ENCODE peak calls at places on chromosome 17, in eight cellular contexts. S is Panc1, F is uterus, V is stomach, G is tibial artery, M is H9, W is fibroblast of lung, O is upper lobe of right lung. E is an unnamed sample.

GRCh38 chr17:81403040-81403467 is 7.8 kb downstream of the BAHCC1 start:
- DNase-seq in W (no peak), S (no peak), F (no peak), G (no peak), O (no peak), V (no peak), M (no peak), E (no peak)

GRCh38 chr17:17685775-17686291 is 4.6 kb downstream of the RAI1 start:
- DNase-seq in F (no peak), W (peak; percentile 75), O (peak; percentile 83), G (no peak), S (no peak), V (peak; percentile 81), M (peak; percentile 63), E (no peak)

GRCh38 chr17:81397314-81398169 is 2.3 kb downstream of the BAHCC1 start:
- DNase-seq in V (peak; percentile 74), M (peak; percentile 88), S (no peak), O (no peak), W (peak; percentile 75), G (no peak), F (no peak), E (no peak)

GRCh38 chr17:60102632-60103047 is 23.9 kb upstream of the HEATR6 start:
- DNase-seq in M (no peak), F (no peak), V (no peak), G (no peak), W (peak; percentile 76), S (no peak), O (peak; percentile 73), E (no peak)

GRCh38 chr17:75319818-75320691 is 30.8 kb upstream of the SLC25A19 start:
- DNase-seq in G (no peak), V (no peak), F (no peak), O (no peak), W (peak; percentile 15), S (no peak), M (no peak), E (no peak)

GRCh38 chr17:19369846-19370492 is 7.4 kb upstream of the B9D1 start:
- DNase-seq in M (no peak), O (no peak), G (no peak), S (no peak), W (no peak), V (no peak), F (peak; percentile 13), E (no peak)

GRCh38 chr17:48732688-48733629 is 4.4 kb upstream of the HOXB13 start:
- DNase-seq in F (no peak), W (no peak), M (peak; percentile 82), S (no peak), G (peak; percentile 53), O (peak; percentile 54), V (no peak), E (no peak)

GRCh38 chr17:49703557-49704277 is 4.0 kb downstream of the SLC35B1 start:
- DNase-seq in S (peak; percentile 18), V (no peak), F (no peak), W (peak; percentile 49), G (no peak), M (peak; percentile 54), O (no peak), E (no peak)

GRCh38 chr17:71633391-71633849 is 487.4 kb upstream of the SOX9 start:
- DNase-seq in M (no peak), V (no peak), G (no peak), S (peak; percentile 56), O (no peak), F (no peak), W (peak; percentile 64), E (no peak)

GRCh38 chr17:27315322-27315721 is 21.4 kb downstream of the WSB1 start:
- DNase-seq in O (peak; percentile 77), S (no peak), W (peak; percentile 94), V (peak; percentile 67), M (peak; percentile 18), F (peak; percentile 84), G (peak; percentile 96), E (peak; percentile 92)

GRCh38 chr17:27848941-27849340 is 44.2 kb downstream of the LYRM9 start:
- DNase-seq in W (no peak), M (no peak), O (no peak), V (no peak), F (no peak), G (no peak), S (no peak), E (no peak)

GRCh38 chr17:39927928-39928867 is 666 bp downstream of the LRRC3C start:
- DNase-seq in M (peak; percentile 89), F (peak; percentile 65), O (peak; percentile 82), W (no peak), G (peak; percentile 82), S (no peak), V (peak; percentile 46), E (peak; percentile 61)

DNA sequence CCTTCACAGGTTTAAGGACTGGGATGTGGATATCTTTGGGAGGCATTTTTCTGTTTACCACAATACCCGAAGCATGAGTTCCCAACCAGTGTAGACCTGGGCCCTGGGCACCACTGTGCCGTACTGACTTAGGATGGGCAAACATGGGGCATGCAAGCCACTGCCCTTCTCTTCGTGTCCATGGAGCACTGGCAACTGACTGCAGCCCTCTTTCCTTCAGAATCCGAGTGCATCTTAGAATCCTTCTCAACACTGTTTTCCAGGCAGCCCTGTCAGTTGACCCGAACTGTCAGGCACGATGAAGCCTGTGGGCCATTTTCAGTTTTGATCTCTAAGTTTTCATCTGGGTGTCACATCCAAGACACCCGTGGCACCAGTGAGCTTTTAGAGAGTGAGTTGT is 59.2 kb downstream of the SHISA6 start:
- DNase-seq in M (no peak), F (no peak), V (no peak), S (no peak), G (no peak), W (no peak), O (no peak), E (peak; percentile 52)
- H3K9me3 ChIP-seq in M (no peaks in the 10 kb centered on the region), F (no peaks in the 10 kb centered on the region), V (no peaks in the 10 kb centered on the region), S (no peaks in the 10 kb centered on the region), G (no peaks in the 10 kb centered on the region), W (no peaks in the 10 kb centered on the region), O (no peaks in the 10 kb centered on the region), E (no peaks in the 10 kb centered on the region)

GRCh38 chr17:57393368-57393767 is 137.0 kb downstream of the MSI2 start:
- DNase-seq in G (no peak), F (no peak), V (no peak), S (no peak), W (no peak), M (no peak), O (no peak), E (no peak)

GRCh38 chr17:57394375-57394774 is 138.1 kb downstream of the MSI2 start:
- DNase-seq in O (no peak), V (no peak), W (no peak), S (no peak), G (no peak), F (no peak), M (no peak), E (no peak)

GRCh38 chr17:57389474-57389873 is 133.2 kb downstream of the MSI2 start:
- DNase-seq in V (no peak), O (no peak), G (no peak), M (no peak), F (no peak), S (no peak), W (no peak), E (no peak)

GRCh38 chr17:57391076-57391825 is 134.9 kb downstream of the MSI2 start:
- DNase-seq in W (no peak), F (no peak), M (no peak), G (peak; percentile 10), O (no peak), S (no peak), V (no peak), E (no peak)

GRCh38 chr17:57391857-57392256 is 135.5 kb downstream of the MSI2 start:
- DNase-seq in O (no peak), M (no peak), S (no peak), F (no peak), G (peak; percentile 28), V (no peak), W (no peak), E (no peak)
- H3K9me3 ChIP-seq in O (peaks cover 3% of the 10 kb centered on the region), M (peaks cover 4% of the 10 kb centered on the region), S (no peaks in the 10 kb centered on the region), F (peaks cover 13% of the 10 kb centered on the region), G (peaks cover 18% of the 10 kb centered on the region), V (peaks cover 5% of the 10 kb centered on the region), W (no peaks in the 10 kb centered on the region), E (no peaks in the 10 kb centered on the region)

GRCh38 chr17:29279397-29280070 is 14.4 kb downstream of the NUFIP2 start:
- DNase-seq in G (no peak), V (no peak), S (no peak), O (no peak), W (no peak), M (no peak), F (no peak), E (no peak)
- H3K9me3 ChIP-seq in G (no peaks in the 10 kb centered on the region), V (no peaks in the 10 kb centered on the region), S (no peaks in the 10 kb centered on the region), O (no peaks in the 10 kb centered on the region), W (no peaks in the 10 kb centered on the region), M (no peaks in the 10 kb centered on the region), F (no peaks in the 10 kb centered on the region), E (no peaks in the 10 kb centered on the region)

DNA sequence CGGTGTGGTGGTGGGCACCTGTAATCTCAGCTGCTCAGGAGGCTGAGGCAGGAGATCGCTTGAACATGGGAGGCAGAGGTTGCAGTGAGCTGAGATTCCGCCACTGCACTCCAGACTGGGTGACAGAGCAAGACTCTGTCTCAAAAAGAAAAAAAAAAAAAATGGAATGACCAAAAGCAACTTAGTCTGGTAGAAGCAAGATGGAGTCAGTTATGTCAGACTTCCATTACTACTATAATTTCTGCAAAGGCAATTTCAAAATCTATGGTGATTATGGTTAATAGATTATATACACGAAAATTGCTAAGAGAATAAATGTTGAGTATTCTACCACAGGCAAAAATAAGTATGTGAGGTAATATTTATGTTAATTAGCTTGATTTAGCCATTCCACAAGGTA is 32.3 kb downstream of the NOL11 start:
- DNase-seq in S (no peak), M (no peak), V (no peak), F (no peak), G (no peak), O (no peak), W (no peak), E (no peak)
- H3K9me3 ChIP-seq in S (no peaks in the 10 kb centered on the region), M (no peaks in the 10 kb centered on the region), V (no peaks in the 10 kb centered on the region), F (no peaks in the 10 kb centered on the region), G (no peaks in the 10 kb centered on the region), O (no peaks in the 10 kb centered on the region), W (no peaks in the 10 kb centered on the region), E (no peaks in the 10 kb centered on the region)

GRCh38 chr17:35295686-35296085 is 52.8 kb downstream of the SLFN5 start:
- DNase-seq in O (no peak), G (no peak), V (no peak), F (no peak), S (no peak), M (no peak), W (no peak), E (no peak)
- H3K9me3 ChIP-seq in O (no peaks in the 10 kb centered on the region), G (no peaks in the 10 kb centered on the region), V (no peaks in the 10 kb centered on the region), F (no peaks in the 10 kb centered on the region), S (no peaks in the 10 kb centered on the region), M (peaks cover 8% of the 10 kb centered on the region), W (no peaks in the 10 kb centered on the region), E (peaks cover 5% of the 10 kb centered on the region)

GRCh38 chr17:57995076-57995956 is 7.3 kb upstream of the VEZF1 start:
- DNase-seq in O (no peak), V (peak; percentile 66), S (peak; percentile 52), G (peak; percentile 87), F (peak; percentile 61), W (peak; percentile 84), M (peak; percentile 84), E (peak; percentile 79)
- H3K9me3 ChIP-seq in O (no peaks in the 10 kb centered on the region), V (no peaks in the 10 kb centered on the region), S (no peaks in the 10 kb centered on the region), G (no peaks in the 10 kb centered on the region), F (no peaks in the 10 kb centered on the region), W (no peaks in the 10 kb centered on the region), M (no peaks in the 10 kb centered on the region), E (no peaks in the 10 kb centered on the region)

DNA sequence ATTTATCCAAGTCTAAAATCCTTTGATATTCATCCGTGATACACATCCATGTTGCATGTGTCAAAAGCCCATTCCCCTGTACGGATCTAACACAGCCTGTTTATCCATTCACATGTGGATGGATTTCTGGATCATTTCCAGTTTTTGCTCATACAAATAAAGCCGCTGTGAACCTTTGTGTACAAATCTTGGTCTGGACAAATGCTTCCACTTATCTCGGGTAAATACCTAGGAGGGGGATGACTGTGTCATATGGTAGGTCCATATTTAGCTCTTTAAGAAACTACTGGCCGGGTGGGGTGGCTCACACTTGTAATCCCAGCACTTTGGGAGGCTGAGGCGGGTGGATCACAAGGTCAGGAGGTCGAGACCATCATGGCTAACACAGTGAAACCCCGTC is 6.3 kb upstream of the TBCD start:
- DNase-seq in O (no peak), G (no peak), W (no peak), V (no peak), S (no peak), M (no peak), F (no peak), E (no peak)
- H3K9me3 ChIP-seq in O (no peaks in the 10 kb centered on the region), G (peaks cover 10% of the 10 kb centered on the region), W (peaks cover 3% of the 10 kb centered on the region), V (no peaks in the 10 kb centered on the region), S (peaks cover 6% of the 10 kb centered on the region), M (no peaks in the 10 kb centered on the region), F (peaks cover 4% of the 10 kb centered on the region), E (no peaks in the 10 kb centered on the region)

E was measured in right atrium auricular region.